ENCODE peak calls at places on chromosomes 2 and 18, in ten cellular contexts. One of them, this sample, is unnamed.

GRCh38 chr2:149799296-149799695 is 211.7 kb upstream of the MMADHC start:
- DNase-seq in AG09319: peak
- DNase-seq in fibroblast of the aortic adventitia: peak
- DNase-seq in epithelial cell of proximal tubule: no peak
- DNase-seq in A549: no peak
- DNase-seq in nephron progenitor cell: no peak
- DNase-seq in cardiac muscle cell: peak
- DNase-seq in kidney epithelial cell: peak
- DNase-seq in omental fat pad: no peak
- DNase-seq in GM12865: peak
- DNase-seq in this sample: peak

GRCh38 chr2:23757686-23758433 is 169.1 kb downstream of the ATAD2B start:
- DNase-seq in AG09319: no peak
- DNase-seq in fibroblast of the aortic adventitia: peak
- DNase-seq in epithelial cell of proximal tubule: peak
- DNase-seq in A549: peak
- DNase-seq in nephron progenitor cell: no peak
- DNase-seq in cardiac muscle cell: peak
- DNase-seq in kidney epithelial cell: peak
- DNase-seq in omental fat pad: no peak
- DNase-seq in GM12865: no peak
- DNase-seq in this sample: peak

GRCh38 chr2:24822049-24822706 is 29.0 kb downstream of the CENPO start:
- DNase-seq in AG09319: no peak
- DNase-seq in fibroblast of the aortic adventitia: no peak
- DNase-seq in epithelial cell of proximal tubule: no peak
- DNase-seq in A549: no peak
- DNase-seq in nephron progenitor cell: no peak
- DNase-seq in cardiac muscle cell: no peak
- DNase-seq in kidney epithelial cell: no peak
- DNase-seq in omental fat pad: no peak
- DNase-seq in GM12865: no peak
- DNase-seq in this sample: no peak

GRCh38 chr2:218648473-218649100 is 10.8 kb downstream of the ZNF142 start:
- DNase-seq in AG09319: peak
- DNase-seq in fibroblast of the aortic adventitia: peak
- DNase-seq in epithelial cell of proximal tubule: no peak
- DNase-seq in A549: peak
- DNase-seq in nephron progenitor cell: peak
- DNase-seq in cardiac muscle cell: peak
- DNase-seq in kidney epithelial cell: no peak
- DNase-seq in omental fat pad: no peak
- DNase-seq in GM12865: peak
- DNase-seq in this sample: peak

GRCh38 chr18:32362484-32362883 is 108.2 kb downstream of the GAREM1 start:
- DNase-seq in AG09319: no peak
- DNase-seq in fibroblast of the aortic adventitia: no peak
- DNase-seq in epithelial cell of proximal tubule: no peak
- DNase-seq in A549: no peak
- DNase-seq in nephron progenitor cell: no peak
- DNase-seq in cardiac muscle cell: no peak
- DNase-seq in kidney epithelial cell: no peak
- DNase-seq in omental fat pad: no peak
- DNase-seq in GM12865: no peak
- DNase-seq in this sample: no peak

GRCh38 chr2:168155036-168155435 is 92.4 kb downstream of the STK39 start:
- DNase-seq in AG09319: no peak
- DNase-seq in fibroblast of the aortic adventitia: peak
- DNase-seq in epithelial cell of proximal tubule: no peak
- DNase-seq in A549: no peak
- DNase-seq in nephron progenitor cell: no peak
- DNase-seq in cardiac muscle cell: peak
- DNase-seq in kidney epithelial cell: no peak
- DNase-seq in omental fat pad: no peak
- DNase-seq in GM12865: no peak
- DNase-seq in this sample: no peak

GRCh38 chr2:10977003-10977402 is 65.3 kb downstream of the KCNF1 start:
- DNase-seq in AG09319: no peak
- DNase-seq in fibroblast of the aortic adventitia: no peak
- DNase-seq in epithelial cell of proximal tubule: no peak
- DNase-seq in A549: no peak
- DNase-seq in nephron progenitor cell: no peak
- DNase-seq in cardiac muscle cell: peak
- DNase-seq in kidney epithelial cell: no peak
- DNase-seq in omental fat pad: no peak
- DNase-seq in GM12865: no peak
- DNase-seq in this sample: no peak

GRCh38 chr2:119853777-119854399 is 94.2 kb downstream of the PTPN4 start:
- DNase-seq in AG09319: no peak
- DNase-seq in fibroblast of the aortic adventitia: no peak
- DNase-seq in epithelial cell of proximal tubule: no peak
- DNase-seq in A549: no peak
- DNase-seq in nephron progenitor cell: no peak
- DNase-seq in cardiac muscle cell: no peak
- DNase-seq in kidney epithelial cell: no peak
- DNase-seq in omental fat pad: no peak
- DNase-seq in GM12865: no peak
- DNase-seq in this sample: no peak

GRCh38 chr2:175844169-175844568 is 157.9 kb downstream of the LNPK start:
- DNase-seq in AG09319: no peak
- DNase-seq in fibroblast of the aortic adventitia: peak
- DNase-seq in epithelial cell of proximal tubule: no peak
- DNase-seq in A549: no peak
- DNase-seq in nephron progenitor cell: no peak
- DNase-seq in cardiac muscle cell: peak
- DNase-seq in kidney epithelial cell: peak
- DNase-seq in omental fat pad: no peak
- DNase-seq in GM12865: no peak
- DNase-seq in this sample: no peak

GRCh38 chr18:50247562-50247961 is 18.7 kb downstream of the CFAP53 start:
- DNase-seq in AG09319: no peak
- DNase-seq in fibroblast of the aortic adventitia: no peak
- DNase-seq in epithelial cell of proximal tubule: no peak
- DNase-seq in A549: no peak
- DNase-seq in nephron progenitor cell: no peak
- DNase-seq in cardiac muscle cell: no peak
- DNase-seq in kidney epithelial cell: no peak
- DNase-seq in omental fat pad: no peak
- DNase-seq in GM12865: no peak
- DNase-seq in this sample: no peak

GRCh38 chr2:234952270-234953115 is 676 bp downstream of the SH3BP4 start:
- DNase-seq in AG09319: no peak
- DNase-seq in fibroblast of the aortic adventitia: no peak
- DNase-seq in epithelial cell of proximal tubule: no peak
- DNase-seq in A549: no peak
- DNase-seq in nephron progenitor cell: peak
- DNase-seq in cardiac muscle cell: no peak
- DNase-seq in kidney epithelial cell: no peak
- DNase-seq in omental fat pad: no peak
- DNase-seq in GM12865: no peak
- DNase-seq in this sample: peak

GRCh38 chr18:80103231-80103630 is 5.8 kb upstream of the ADNP2 start:
- DNase-seq in AG09319: no peak
- DNase-seq in fibroblast of the aortic adventitia: peak
- DNase-seq in epithelial cell of proximal tubule: no peak
- DNase-seq in A549: no peak
- DNase-seq in nephron progenitor cell: no peak
- DNase-seq in cardiac muscle cell: peak
- DNase-seq in kidney epithelial cell: no peak
- DNase-seq in omental fat pad: no peak
- DNase-seq in GM12865: no peak
- DNase-seq in this sample: no peak

GRCh38 chr2:45343618-45344017 is 267.4 kb downstream of the SRBD1 start:
- DNase-seq in AG09319: no peak
- DNase-seq in fibroblast of the aortic adventitia: peak
- DNase-seq in epithelial cell of proximal tubule: no peak
- DNase-seq in A549: no peak
- DNase-seq in nephron progenitor cell: no peak
- DNase-seq in cardiac muscle cell: no peak
- DNase-seq in kidney epithelial cell: no peak
- DNase-seq in omental fat pad: no peak
- DNase-seq in GM12865: no peak
- DNase-seq in this sample: no peak

GRCh38 chr2:37839991-37840390 is 85.1 kb upstream of the RMDN2 start:
- DNase-seq in AG09319: no peak
- DNase-seq in fibroblast of the aortic adventitia: no peak
- DNase-seq in epithelial cell of proximal tubule: no peak
- DNase-seq in A549: no peak
- DNase-seq in nephron progenitor cell: no peak
- DNase-seq in cardiac muscle cell: no peak
- DNase-seq in kidney epithelial cell: no peak
- DNase-seq in omental fat pad: no peak
- DNase-seq in GM12865: no peak
- DNase-seq in this sample: no peak

GRCh38 chr2:234251326-234252271 is 201.1 kb downstream of the SPP2 start:
- DNase-seq in AG09319: peak
- DNase-seq in fibroblast of the aortic adventitia: peak
- DNase-seq in epithelial cell of proximal tubule: peak
- DNase-seq in A549: peak
- DNase-seq in nephron progenitor cell: no peak
- DNase-seq in cardiac muscle cell: peak
- DNase-seq in kidney epithelial cell: peak
- DNase-seq in omental fat pad: no peak
- DNase-seq in GM12865: no peak
- DNase-seq in this sample: peak

GRCh38 chr2:129009555-129010146 is 691.0 kb upstream of the HS6ST1 start:
- DNase-seq in AG09319: no peak
- DNase-seq in fibroblast of the aortic adventitia: no peak
- DNase-seq in epithelial cell of proximal tubule: no peak
- DNase-seq in A549: no peak
- DNase-seq in nephron progenitor cell: no peak
- DNase-seq in cardiac muscle cell: no peak
- DNase-seq in kidney epithelial cell: no peak
- DNase-seq in omental fat pad: no peak
- DNase-seq in GM12865: no peak
- DNase-seq in this sample: no peak

DNA sequence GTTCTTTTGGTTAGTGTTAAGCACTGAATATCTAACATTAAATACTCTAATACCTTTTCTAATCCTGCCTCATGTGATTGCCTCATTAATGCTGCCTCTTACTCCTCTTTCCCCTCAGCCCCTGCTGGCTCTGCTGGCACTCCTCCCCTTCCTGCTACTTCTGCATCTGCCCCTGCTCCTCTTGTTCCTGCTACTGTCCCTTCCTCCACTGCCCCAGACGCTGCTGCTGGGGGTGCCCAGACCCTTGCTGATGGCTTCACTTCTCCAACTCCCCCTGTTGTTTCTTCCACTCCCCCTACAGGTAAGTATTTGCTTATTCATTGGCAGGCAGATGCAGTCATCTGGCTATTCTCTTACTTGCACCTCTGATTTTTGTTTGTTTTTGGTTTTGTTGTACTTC is 68.5 kb downstream of the ABI2 start:
- DNase-seq in AG09319: no peak
- DNase-seq in fibroblast of the aortic adventitia: no peak
- DNase-seq in epithelial cell of proximal tubule: no peak
- DNase-seq in A549: peak
- DNase-seq in nephron progenitor cell: no peak
- DNase-seq in cardiac muscle cell: peak
- DNase-seq in kidney epithelial cell: no peak
- DNase-seq in omental fat pad: no peak
- DNase-seq in GM12865: no peak
- DNase-seq in this sample: peak
- TF ChIP-seq CTCF in AG09319: peak
- TF ChIP-seq CTCF in fibroblast of the aortic adventitia: peak
- TF ChIP-seq CTCF in epithelial cell of proximal tubule: peak
- TF ChIP-seq CTCF in A549: peak
- TF ChIP-seq CTCF in nephron progenitor cell: no peak
- TF ChIP-seq CTCF in cardiac muscle cell: peak
- TF ChIP-seq CTCF in kidney epithelial cell: peak
- TF ChIP-seq CTCF in omental fat pad: no peak
- TF ChIP-seq CTCF in GM12865: peak
- TF ChIP-seq CTCF in this sample: peak

GRCh38 chr2:178804791-178805190 is 2.4 kb downstream of the TTN start:
- DNase-seq in AG09319: no peak
- DNase-seq in fibroblast of the aortic adventitia: no peak
- DNase-seq in epithelial cell of proximal tubule: peak
- DNase-seq in A549: peak
- DNase-seq in nephron progenitor cell: no peak
- DNase-seq in cardiac muscle cell: peak
- DNase-seq in kidney epithelial cell: no peak
- DNase-seq in omental fat pad: no peak
- DNase-seq in GM12865: peak
- DNase-seq in this sample: no peak
- TF ChIP-seq CTCF in AG09319: peak
- TF ChIP-seq CTCF in fibroblast of the aortic adventitia: no peak
- TF ChIP-seq CTCF in epithelial cell of proximal tubule: peak
- TF ChIP-seq CTCF in A549: peak
- TF ChIP-seq CTCF in nephron progenitor cell: peak
- TF ChIP-seq CTCF in cardiac muscle cell: peak
- TF ChIP-seq CTCF in kidney epithelial cell: peak
- TF ChIP-seq CTCF in omental fat pad: no peak
- TF ChIP-seq CTCF in GM12865: peak
- TF ChIP-seq CTCF in this sample: peak

DNA sequence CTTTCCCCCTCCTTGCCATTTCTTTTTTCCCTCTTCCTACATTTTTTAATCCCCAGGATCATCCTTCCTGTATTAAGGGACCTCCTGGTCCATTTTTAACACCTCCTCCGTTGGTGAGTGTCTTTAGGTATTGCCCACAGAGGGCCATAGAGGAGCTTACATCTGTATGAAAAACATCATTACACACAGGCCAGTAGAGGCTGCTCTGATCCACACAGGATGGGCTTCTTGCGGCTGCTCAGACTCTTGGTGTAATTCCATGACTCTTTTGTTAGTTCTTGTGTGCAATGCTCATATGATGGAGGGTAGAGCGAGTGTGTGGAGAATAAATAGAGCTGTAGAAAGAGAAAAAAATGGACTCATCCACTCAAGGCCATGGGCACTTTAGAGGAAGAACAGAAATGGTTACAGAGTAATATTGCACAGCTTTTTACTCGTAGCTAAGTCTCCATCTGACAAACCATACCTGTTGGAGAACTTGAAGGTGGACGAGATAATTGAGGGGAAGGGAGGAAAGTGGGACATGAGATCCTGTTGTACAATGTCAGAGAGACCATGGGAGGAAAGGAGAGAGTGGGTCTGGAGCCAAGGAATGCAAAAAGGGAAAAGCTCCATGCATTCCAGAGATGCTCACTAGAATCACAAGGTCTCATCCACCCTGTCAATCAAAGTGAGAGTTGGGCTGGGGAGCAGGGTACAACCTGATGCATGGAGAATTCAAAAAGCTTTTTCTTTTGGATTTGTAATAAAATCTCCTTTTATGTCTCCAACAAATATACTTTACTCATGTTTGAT is 129.7 kb upstream of the TNP1 start:
- DNase-seq in AG09319: no peak
- DNase-seq in fibroblast of the aortic adventitia: peak
- DNase-seq in epithelial cell of proximal tubule: no peak
- DNase-seq in A549: no peak
- DNase-seq in nephron progenitor cell: no peak
- DNase-seq in cardiac muscle cell: peak
- DNase-seq in kidney epithelial cell: no peak
- DNase-seq in omental fat pad: no peak
- DNase-seq in GM12865: no peak
- DNase-seq in this sample: no peak
- TF ChIP-seq CTCF in AG09319: peak
- TF ChIP-seq CTCF in fibroblast of the aortic adventitia: peak
- TF ChIP-seq CTCF in epithelial cell of proximal tubule: peak
- TF ChIP-seq CTCF in A549: no peak
- TF ChIP-seq CTCF in nephron progenitor cell: no peak
- TF ChIP-seq CTCF in cardiac muscle cell: peak
- TF ChIP-seq CTCF in kidney epithelial cell: no peak
- TF ChIP-seq CTCF in omental fat pad: no peak
- TF ChIP-seq CTCF in GM12865: no peak
- TF ChIP-seq CTCF in this sample: no peak

GRCh38 chr2:115183144-115183543 is 740.7 kb downstream of the DPP10 start:
- DNase-seq in AG09319: no peak
- DNase-seq in fibroblast of the aortic adventitia: no peak
- DNase-seq in epithelial cell of proximal tubule: no peak
- DNase-seq in A549: no peak
- DNase-seq in nephron progenitor cell: no peak
- DNase-seq in cardiac muscle cell: no peak
- DNase-seq in kidney epithelial cell: no peak
- DNase-seq in omental fat pad: no peak
- DNase-seq in GM12865: no peak
- DNase-seq in this sample: no peak
- TF ChIP-seq CTCF in AG09319: no peak
- TF ChIP-seq CTCF in fibroblast of the aortic adventitia: no peak
- TF ChIP-seq CTCF in epithelial cell of proximal tubule: no peak
- TF ChIP-seq CTCF in A549: no peak
- TF ChIP-seq CTCF in nephron progenitor cell: no peak
- TF ChIP-seq CTCF in cardiac muscle cell: no peak
- TF ChIP-seq CTCF in kidney epithelial cell: no peak
- TF ChIP-seq CTCF in omental fat pad: no peak
- TF ChIP-seq CTCF in GM12865: no peak
- TF ChIP-seq CTCF in this sample: no peak

This sample was measured in Calu3.